ENCODE peak calls at places on chromosomes 3 and 15, in five cellular contexts. O is mucosa of descending colon, E is breast epithelium, H is cardiac fibroblast, G is RWPE1. B is an unnamed sample.

GRCh38 chr3:70811880-70812279 is 499.4 kb upstream of the MDFIC2 start:
- DNase-seq in G (no peak), E (no peak), H (peak), O (no peak), B (no peak)

GRCh38 chr15:90869601-90870353 is 1.4 kb downstream of the FURIN start:
- DNase-seq in E (no peak), G (peak), H (peak), O (peak), B (no peak)

GRCh38 chr15:75832114-75832513 is 11.1 kb upstream of the UBE2Q2 start:
- DNase-seq in G (no peak), E (no peak), H (no peak), O (no peak), B (no peak)

GRCh38 chr3:123084738-123085237 is 18.0 kb downstream of the PDIA5 start:
- DNase-seq in O (no peak), E (no peak), H (peak), G (no peak), B (no peak)

GRCh38 chr15:82043726-82044372 is 2.0 kb downstream of the MEX3B start:
- DNase-seq in O (no peak), E (no peak), G (no peak), H (no peak), B (peak)

GRCh38 chr3:169362261-169362660 is 301.3 kb downstream of the MECOM start:
- DNase-seq in G (no peak), E (no peak), H (peak), O (peak), B (no peak)

GRCh38 chr3:107660316-107660976 is 137.7 kb downstream of the BBX start:
- DNase-seq in O (peak), H (peak), E (no peak), G (no peak), B (no peak)

GRCh38 chr15:28269097-28269496 is 52.9 kb downstream of the HERC2 start:
- DNase-seq in E (no peak), O (no peak), G (no peak), H (no peak), B (no peak)

GRCh38 chr3:170689218-170689874 is 103.5 kb upstream of the SLC7A14 start:
- DNase-seq in G (peak), O (no peak), E (no peak), H (peak), B (no peak)

GRCh38 chr15:25175789-25176615 is 221.2 kb downstream of the SNRPN start:
- DNase-seq in G (no peak), O (no peak), E (no peak), H (no peak), B (peak)

GRCh38 chr15:50380089-50380488 is 25.1 kb upstream of the GABPB1 start:
- DNase-seq in E (no peak), G (no peak), O (no peak), H (peak), B (no peak)

GRCh38 chr15:76492538-76492937 is 156.0 kb downstream of the ISL2 start:
- DNase-seq in E (no peak), O (no peak), G (no peak), H (no peak), B (no peak)

GRCh38 chr3:108088697-108089096 is 2.1 kb downstream of the CD47 start:
- DNase-seq in E (no peak), G (peak), O (no peak), H (peak), B (no peak)

GRCh38 chr3:76044601-76045600 is 259.6 kb upstream of the ZNF717 start:
- DNase-seq in G (no peak), O (peak), E (no peak), H (peak), B (no peak)

GRCh38 chr15:87033056-87033455 is 953.4 kb downstream of the AGBL1 start:
- DNase-seq in E (no peak), G (no peak), O (no peak), H (peak), B (no peak)

GRCh38 chr3:155032918-155033317 is 47.2 kb upstream of the MME start:
- DNase-seq in G (no peak), E (no peak), O (no peak), H (peak), B (no peak)

GRCh38 chr15:80997692-80998091 is 3.0 kb upstream of the TLNRD1 start:
- DNase-seq in E (no peak), G (no peak), H (no peak), O (no peak), B (no peak)

GRCh38 chr15:73601449-73602425 is 31.5 kb downstream of the NPTN start:
- DNase-seq in E (peak), H (peak), O (peak), G (peak), B (no peak)

GRCh38 chr3:151976211-151977050 is 103.0 kb downstream of the SUCNR1 start:
- DNase-seq in E (no peak), H (peak), G (peak), O (no peak), B (no peak)

GRCh38 chr15:68531794-68532193 is 47.0 kb upstream of the CORO2B start:
- DNase-seq in G (no peak), E (no peak), O (no peak), H (no peak), B (no peak)

GRCh38 chr3:30355622-30356021 is 250.8 kb upstream of the TGFBR2 start:
- DNase-seq in H (no peak), O (no peak), G (no peak), E (no peak), B (no peak)

GRCh38 chr15:48782911-48783310 is 28.0 kb downstream of the CEP152 start:
- DNase-seq in E (no peak), G (no peak), O (no peak), H (no peak), B (no peak)
- TF ChIP-seq CTCF in E (no peak), G (no peak), O (no peak), H (no peak), B (no peak)

DNA sequence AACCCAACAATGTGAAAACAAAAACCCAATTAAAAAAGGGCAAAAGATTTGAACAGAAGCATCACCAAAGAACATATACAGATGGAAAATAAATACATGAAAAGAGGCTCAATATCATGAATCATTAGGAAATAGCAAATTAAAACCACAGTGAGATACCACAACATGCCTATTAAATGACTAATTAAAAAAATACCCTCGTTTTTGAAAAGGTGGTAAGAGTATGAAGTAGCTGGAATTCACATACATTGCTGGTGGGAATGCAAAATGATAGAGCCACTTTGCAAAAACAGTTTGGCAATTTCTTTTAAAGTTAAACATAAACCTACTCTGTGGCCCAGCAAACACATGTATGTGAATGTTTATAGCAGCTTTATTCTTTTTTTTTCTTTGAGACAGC is 75.8 kb downstream of the B3GNT5 start:
- DNase-seq in H (peak), O (no peak), E (no peak), G (peak), B (no peak)
- TF ChIP-seq CTCF in H (no peak), O (no peak), E (no peak), G (no peak), B (no peak)

DNA sequence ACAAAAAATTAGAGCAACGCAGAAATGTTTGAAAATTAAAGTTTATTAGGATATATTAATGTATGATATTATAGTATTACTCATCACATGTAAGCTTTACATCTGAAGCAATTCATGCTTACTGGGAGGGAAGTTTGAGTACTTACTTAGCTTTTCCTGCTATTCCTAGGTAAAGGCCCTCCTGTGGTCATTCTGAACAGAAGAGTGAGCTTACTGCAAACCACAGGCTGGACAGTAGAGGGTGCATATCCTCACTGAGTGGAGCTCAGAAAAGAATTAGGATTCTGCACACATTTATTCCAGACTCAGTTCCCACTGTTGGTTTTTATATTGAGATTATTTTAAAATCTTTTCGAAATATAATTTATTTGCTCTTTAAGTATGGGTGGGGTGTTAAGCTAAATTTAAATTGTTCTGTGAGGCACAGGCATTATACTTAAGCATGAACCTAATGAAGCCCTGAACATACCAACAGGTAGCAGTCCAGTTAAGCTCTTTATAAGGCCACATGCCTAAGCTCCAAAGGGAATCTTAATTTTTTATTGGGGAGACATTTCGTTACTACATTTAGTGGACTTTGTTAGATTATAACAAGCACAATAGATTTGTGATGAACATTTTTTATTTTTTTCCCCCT is 10.2 kb downstream of the MRPS22 start:
- DNase-seq in E (no peak), H (peak), O (peak), G (peak), B (no peak)
- TF ChIP-seq CTCF in E (no peak), H (peak), O (peak), G (peak), B (peak)

GRCh38 chr15:45573961-45574629 is 13.1 kb upstream of the BLOC1S6 start:
- DNase-seq in H (peak), G (no peak), E (no peak), O (peak), B (no peak)
- TF ChIP-seq CTCF in H (peak), G (no peak), E (no peak), O (no peak), B (peak)

GRCh38 chr3:42660898-42661297 is 7.4 kb downstream of the ZBTB47 start:
- DNase-seq in H (no peak), G (no peak), O (no peak), E (no peak), B (no peak)
- TF ChIP-seq CTCF in H (no peak), G (no peak), O (no peak), E (no peak), B (no peak)

DNA sequence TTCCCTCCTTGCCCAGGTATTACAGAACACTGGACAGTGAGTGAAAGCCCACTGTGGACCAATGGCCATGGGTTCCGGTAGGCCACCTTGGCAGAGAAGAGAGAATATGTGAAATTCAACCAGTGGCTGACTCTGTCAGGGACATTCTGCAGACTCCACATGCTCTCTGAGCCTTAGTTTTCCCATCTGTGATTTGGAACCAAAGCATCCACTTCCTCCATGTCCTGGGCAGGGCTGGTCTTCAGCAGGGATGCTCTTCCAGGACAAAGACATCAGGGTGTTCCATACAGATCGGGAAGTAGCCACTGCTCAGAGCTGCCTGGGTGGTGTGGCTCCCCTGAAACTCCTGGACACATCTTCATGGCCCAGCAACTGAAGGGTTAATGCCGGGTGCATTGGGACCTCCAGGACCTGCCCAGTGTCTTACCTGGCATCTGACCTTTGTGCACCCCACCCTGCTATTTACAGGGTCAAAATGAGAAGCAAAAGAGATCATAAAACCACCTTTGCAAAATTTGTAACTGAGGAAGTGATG is 28.3 kb upstream of the TRPM1 start:
- DNase-seq in H (no peak), E (no peak), O (no peak), G (no peak), B (no peak)
- TF ChIP-seq CTCF in H (no peak), E (no peak), O (no peak), G (no peak), B (no peak)

GRCh38 chr3:50423543-50423942 is 64.2 kb upstream of the TMEM115 start:
- DNase-seq in O (peak), G (no peak), H (no peak), E (no peak), B (no peak)

GRCh38 chr3:50430950-50431435 is 71.7 kb upstream of the TMEM115 start:
- DNase-seq in E (no peak), G (no peak), O (no peak), H (no peak), B (no peak)

GRCh38 chr3:50430186-50430585 is 70.9 kb upstream of the TMEM115 start:
- DNase-seq in O (no peak), H (no peak), E (no peak), G (no peak), B (no peak)

GRCh38 chr3:50427255-50427654 is 67.9 kb upstream of the TMEM115 start:
- DNase-seq in G (no peak), H (no peak), E (no peak), O (no peak), B (no peak)

GRCh38 chr3:50428007-50428633 is 68.8 kb upstream of the TMEM115 start:
- DNase-seq in E (no peak), H (no peak), O (no peak), G (peak), B (no peak)
- TF ChIP-seq CTCF in E (no peak), H (no peak), O (no peak), G (peak), B (no peak)

B was measured in dorsolateral prefrontal cortex.